ENCODE peak calls at places on chromosomes 16 and 17, in eight cellular contexts. O is esophagus squamous epithelium, N is lower leg skin, Y is spleen, C is GM12891, K is heart left ventricle, F is GM12878, V is Peyer's patch. W is an unnamed sample.

GRCh38 chr16:23679274-23679985 is 741 bp downstream of the PLK1 start:
- DNase-seq in O (no peak), N (peak), Y (peak), C (peak), K (no peak), F (no peak), V (peak), W (no peak)

GRCh38 chr17:33520404-33521032 is 227.4 kb upstream of the ASIC2 start:
- DNase-seq in O (no peak), N (no peak), Y (no peak), C (peak), K (peak), F (no peak), V (peak), W (peak)

GRCh38 chr17:15213381-15214087 is 51.6 kb downstream of the PMP22 start:
- DNase-seq in O (no peak), N (no peak), Y (no peak), C (no peak), K (no peak), F (no peak), V (no peak), W (no peak)

GRCh38 chr17:59669944-59670343 is 37.3 kb downstream of the PTRH2 start:
- DNase-seq in O (no peak), N (no peak), Y (no peak), C (no peak), K (no peak), F (no peak), V (no peak), W (no peak)

GRCh38 chr17:70678889-70679288 is 509.6 kb downstream of the KCNJ2 start:
- DNase-seq in O (no peak), N (no peak), Y (no peak), C (no peak), K (no peak), F (no peak), V (no peak), W (no peak)

GRCh38 chr17:64938925-64939474 is 19.7 kb upstream of the LRRC37A3 start:
- DNase-seq in O (no peak), N (peak), Y (peak), C (peak), K (peak), F (no peak), V (peak), W (no peak)

GRCh38 chr17:70905796-70906195 is 736.5 kb downstream of the KCNJ2 start:
- DNase-seq in O (no peak), N (no peak), Y (no peak), C (no peak), K (peak), F (no peak), V (no peak), W (no peak)

GRCh38 chr16:28210979-28211505 is 723 bp downstream of the XPO6 start:
- DNase-seq in O (no peak), N (peak), Y (peak), C (peak), K (peak), F (no peak), V (peak), W (peak)

GRCh38 chr16:4692460-4693295 is 684 bp upstream of the NUDT16L1 start:
- DNase-seq in O (no peak), N (peak), Y (peak), C (no peak), K (no peak), F (no peak), V (no peak), W (no peak)

GRCh38 chr17:45436625-45437460 is 4.2 kb upstream of the ARHGAP27 start:
- DNase-seq in O (no peak), N (no peak), Y (peak), C (no peak), K (no peak), F (no peak), V (no peak), W (no peak)

GRCh38 chr17:66542967-66543525 is 240.6 kb downstream of the PRKCA start:
- DNase-seq in O (no peak), N (no peak), Y (no peak), C (no peak), K (no peak), F (no peak), V (no peak), W (no peak)

GRCh38 chr16:25143898-25144297 is 32.4 kb downstream of the LCMT1 start:
- DNase-seq in O (no peak), N (no peak), Y (no peak), C (no peak), K (no peak), F (no peak), V (no peak), W (no peak)

GRCh38 chr17:18027280-18027679 is 11.7 kb downstream of the ATPAF2 start:
- DNase-seq in O (no peak), N (peak), Y (no peak), C (no peak), K (no peak), F (no peak), V (no peak), W (no peak)

GRCh38 chr16:22333457-22333994 is 36.3 kb downstream of the POLR3E start:
- DNase-seq in O (no peak), N (peak), Y (no peak), C (no peak), K (no peak), F (no peak), V (no peak), W (no peak)

GRCh38 chr16:4272114-4272954 is 489 bp downstream of the TFAP4 start:
- DNase-seq in O (no peak), N (peak), Y (peak), C (no peak), K (peak), F (no peak), V (no peak), W (peak)

GRCh38 chr17:20562587-20562986 is 16.9 kb upstream of the CDRT15L2 start:
- DNase-seq in O (no peak), N (no peak), Y (no peak), C (no peak), K (no peak), F (no peak), V (no peak), W (no peak)

GRCh38 chr17:80082403-80083135 is 18.8 kb upstream of the GAA start:
- DNase-seq in O (no peak), N (peak), Y (peak), C (peak), K (no peak), F (no peak), V (no peak), W (peak)

GRCh38 chr17:57051886-57052342 is 33.1 kb upstream of the AKAP1 start:
- DNase-seq in O (no peak), N (no peak), Y (no peak), C (no peak), K (no peak), F (no peak), V (no peak), W (no peak)

GRCh38 chr16:66623755-66624154 is 19.3 kb downstream of the CMTM3 start:
- DNase-seq in O (no peak), N (no peak), Y (no peak), C (no peak), K (no peak), F (no peak), V (no peak), W (no peak)

GRCh38 chr17:73643846-73644144 is 450 bp downstream of the SDK2 start:
- DNase-seq in O (no peak), N (peak), Y (no peak), C (peak), K (no peak), F (no peak), V (no peak), W (no peak)

GRCh38 chr16:67936876-67937605 is 391 bp upstream of the PSMB10 start:
- DNase-seq in O (no peak), N (no peak), Y (peak), C (peak), K (no peak), F (peak), V (no peak), W (no peak)

GRCh38 chr17:80029235-80029974 is 6.3 kb downstream of the TBC1D16 start:
- DNase-seq in O (no peak), N (peak), Y (no peak), C (no peak), K (no peak), F (no peak), V (no peak), W (peak)

GRCh38 chr17:17420035-17420434 is 56.8 kb upstream of the MED9 start:
- DNase-seq in O (no peak), N (peak), Y (no peak), C (no peak), K (peak), F (no peak), V (no peak), W (no peak)

GRCh38 chr16:3461120-3461519 is 17.6 kb downstream of the NAA60 start:
- DNase-seq in O (no peak), N (no peak), Y (no peak), C (no peak), K (no peak), F (no peak), V (no peak), W (no peak)

GRCh38 chr16:35142147-35142808 is 1682.9 kb downstream of the TP53TG3F start:
- DNase-seq in O (no peak), N (no peak), Y (no peak), C (no peak), K (no peak), F (no peak), V (no peak), W (no peak)

GRCh38 chr17:6241996-6242395 is 171.8 kb downstream of the WSCD1 start:
- DNase-seq in O (no peak), N (no peak), Y (no peak), C (no peak), K (no peak), F (no peak), V (no peak), W (no peak)

GRCh38 chr16:26963109-26963508 is 103.6 kb upstream of the C16orf82 start:
- DNase-seq in O (no peak), N (no peak), Y (no peak), C (peak), K (no peak), F (no peak), V (no peak), W (no peak)

GRCh38 chr16:57899771-57900661 is 70.9 kb downstream of the CNGB1 start:
- DNase-seq in O (no peak), N (peak), Y (peak), C (peak), K (peak), F (no peak), V (peak), W (peak)

GRCh38 chr16:53781023-53781605 is 77.2 kb downstream of the FTO start:
- DNase-seq in O (no peak), N (no peak), Y (no peak), C (no peak), K (no peak), F (no peak), V (no peak), W (no peak)

GRCh38 chr17:42901535-42902229 is 1.1 kb downstream of the G6PC1 start:
- DNase-seq in O (no peak), N (no peak), Y (no peak), C (no peak), K (no peak), F (no peak), V (no peak), W (no peak)
- TF ChIP-seq POLR2A in O (no peak), N (no peak), Y (no peak), C (no peak), K (no peak), F (no peak), V (no peak), W (no peak)

GRCh38 chr16:85153656-85154091 is 41.4 kb upstream of the CIBAR2 start:
- DNase-seq in O (no peak), N (peak), Y (no peak), C (no peak), K (no peak), F (no peak), V (no peak), W (no peak)

GRCh38 chr16:85151079-85151602 is 38.9 kb upstream of the CIBAR2 start:
- DNase-seq in O (no peak), N (no peak), Y (no peak), C (no peak), K (no peak), F (no peak), V (no peak), W (no peak)

GRCh38 chr16:85153046-85153445 is 40.8 kb upstream of the CIBAR2 start:
- DNase-seq in O (no peak), N (peak), Y (no peak), C (no peak), K (no peak), F (no peak), V (no peak), W (no peak)

GRCh38 chr16:85151603-85152413 is 39.5 kb upstream of the CIBAR2 start:
- DNase-seq in O (no peak), N (peak), Y (no peak), C (no peak), K (peak), F (no peak), V (no peak), W (peak)

GRCh38 chr16:85152414-85153030 is 40.2 kb upstream of the CIBAR2 start:
- DNase-seq in O (no peak), N (peak), Y (no peak), C (no peak), K (no peak), F (no peak), V (no peak), W (no peak)
- TF ChIP-seq POLR2A in O (no peak), N (no peak), Y (no peak), C (no peak), K (no peak), F (no peak), V (no peak), W (no peak)

GRCh38 chr16:69310479-69311114 is 553 bp upstream of the VPS4A start:
- DNase-seq in O (no peak), N (no peak), Y (no peak), C (no peak), K (no peak), F (no peak), V (no peak), W (no peak)
- TF ChIP-seq POLR2A in O (no peak), N (no peak), Y (no peak), C (peak), K (no peak), F (no peak), V (no peak), W (no peak)

GRCh38 chr16:56653218-56653617 is 1.5 kb downstream of the MT1B start:
- DNase-seq in O (no peak), N (no peak), Y (no peak), C (no peak), K (no peak), F (no peak), V (no peak), W (no peak)

GRCh38 chr16:56662357-56663354 is 4.9 kb downstream of the MT1F start:
- DNase-seq in O (no peak), N (no peak), Y (no peak), C (no peak), K (no peak), F (no peak), V (no peak), W (no peak)

GRCh38 chr16:56652600-56652999 is 914 bp downstream of the MT1B start:
- DNase-seq in O (no peak), N (no peak), Y (no peak), C (no peak), K (no peak), F (no peak), V (no peak), W (no peak)

GRCh38 chr16:56658476-56658875 is 717 bp downstream of the MT1F start:
- DNase-seq in O (no peak), N (no peak), Y (no peak), C (no peak), K (no peak), F (no peak), V (no peak), W (no peak)

GRCh38 chr16:56657555-56658430 is at the start of gene MT1F:
- DNase-seq in O (no peak), N (peak), Y (peak), C (no peak), K (peak), F (no peak), V (peak), W (peak)
- TF ChIP-seq POLR2A in O (no peak), N (no peak), Y (no peak), C (no peak), K (no peak), F (no peak), V (peak), W (no peak)

GRCh38 chr17:50201226-50201854 is at the start of gene COL1A1:
- DNase-seq in O (no peak), N (peak), Y (peak), C (no peak), K (peak), F (no peak), V (peak), W (peak)
- TF ChIP-seq POLR2A in O (no peak), N (peak), Y (peak), C (no peak), K (no peak), F (no peak), V (peak), W (peak)

GRCh38 chr17:48996696-48997102 is 486 bp upstream of the IGF2BP1 start:
- DNase-seq in O (no peak), N (peak), Y (no peak), C (no peak), K (no peak), F (no peak), V (no peak), W (no peak)

GRCh38 chr17:48997103-48997826 is at the start of gene IGF2BP1:
- DNase-seq in O (no peak), N (peak), Y (no peak), C (peak), K (no peak), F (no peak), V (peak), W (no peak)

GRCh38 chr17:48995871-48996695 is 1.1 kb upstream of the IGF2BP1 start:
- DNase-seq in O (no peak), N (peak), Y (no peak), C (no peak), K (no peak), F (no peak), V (no peak), W (no peak)

GRCh38 chr17:48994548-48995331 is 2.4 kb upstream of the IGF2BP1 start:
- DNase-seq in O (no peak), N (peak), Y (no peak), C (no peak), K (no peak), F (no peak), V (no peak), W (no peak)

GRCh38 chr17:48995332-48995870 is 1.8 kb upstream of the IGF2BP1 start:
- DNase-seq in O (no peak), N (peak), Y (no peak), C (no peak), K (no peak), F (no peak), V (no peak), W (no peak)
- TF ChIP-seq POLR2A in O (no peak), N (no peak), Y (no peak), C (no peak), K (no peak), F (no peak), V (no peak), W (no peak)

DNA sequence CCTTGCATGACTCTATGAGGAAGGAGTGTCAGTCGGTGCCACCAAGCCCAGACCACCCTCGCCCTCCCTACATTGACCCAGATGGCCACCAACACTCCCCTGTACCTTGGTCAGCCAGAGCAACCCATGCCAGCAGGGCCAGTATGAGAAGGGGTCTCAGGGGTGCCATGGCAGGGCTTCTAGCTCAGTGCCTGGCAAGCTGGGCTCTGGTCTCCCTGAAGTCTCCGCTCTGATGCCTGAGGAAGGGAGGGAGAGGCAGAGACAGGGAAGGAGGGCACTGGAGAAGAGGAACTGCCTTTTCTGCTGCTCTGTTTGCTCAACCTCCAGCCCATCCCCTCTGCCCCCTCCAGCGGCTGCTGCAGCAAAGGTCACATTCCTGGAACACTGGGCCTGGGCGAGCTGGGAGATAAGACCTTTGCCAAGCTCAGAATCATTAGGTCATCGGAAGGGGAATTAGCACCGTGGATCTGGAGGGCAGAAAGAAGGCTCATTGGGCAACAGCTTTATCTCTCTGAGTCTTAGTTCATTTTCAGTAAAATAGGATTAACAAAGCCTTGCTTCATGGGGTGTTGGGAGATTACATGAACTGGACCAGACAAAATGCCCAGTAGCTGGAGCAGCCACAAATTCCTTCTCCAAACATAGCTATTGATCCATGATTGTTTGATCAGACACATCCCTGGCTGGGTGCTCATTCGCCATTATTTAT is at the start of gene VTN:
- DNase-seq in O (no peak), N (no peak), Y (no peak), C (no peak), K (no peak), F (no peak), V (no peak), W (peak)
- TF ChIP-seq POLR2A in O (no peak), N (no peak), Y (no peak), C (no peak), K (no peak), F (peak), V (no peak), W (no peak)

DNA sequence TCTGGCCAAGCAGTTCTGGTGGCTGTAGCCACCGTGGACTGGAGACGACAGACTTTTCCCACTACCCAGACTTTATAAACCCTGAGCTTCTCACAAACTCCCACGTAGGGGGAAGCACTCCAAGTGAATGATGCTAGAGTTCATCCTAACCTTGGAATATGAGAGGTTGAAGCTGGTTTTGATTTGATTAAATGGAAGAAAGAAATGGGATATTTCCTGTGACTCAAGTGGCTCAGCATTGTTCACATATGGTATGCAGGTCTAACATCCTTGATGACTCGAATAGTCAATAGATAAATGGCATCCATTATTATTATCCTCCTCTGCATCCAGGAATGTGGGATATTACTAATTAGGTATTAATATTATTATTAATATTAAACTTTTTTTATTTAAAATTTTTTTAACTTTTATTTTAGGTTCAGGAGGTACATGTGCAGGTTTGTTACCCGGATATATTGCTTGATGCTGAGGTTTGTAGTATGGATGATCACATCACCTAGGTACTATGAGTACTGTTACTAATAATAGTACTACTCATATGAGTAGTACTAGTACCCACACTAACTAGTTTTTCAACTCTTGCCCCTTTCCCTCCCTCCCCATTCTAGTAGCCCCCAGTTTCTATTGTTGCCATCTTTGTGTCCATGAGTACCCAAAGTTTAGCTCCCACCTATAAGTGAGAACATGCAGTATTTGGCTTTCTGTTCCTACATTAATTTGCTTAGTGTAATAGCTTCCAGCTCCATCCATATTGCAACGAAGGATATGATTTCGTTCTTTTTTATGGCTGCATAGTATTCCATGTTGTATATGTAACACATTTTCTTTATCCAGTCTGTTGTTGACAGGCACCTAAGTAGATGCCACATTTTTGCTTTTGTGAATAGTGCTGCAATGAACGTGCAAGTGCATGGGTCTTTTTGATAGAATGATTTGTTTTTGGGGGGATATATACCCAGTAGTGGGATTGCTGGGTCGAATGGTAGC is 22.9 kb downstream of the PIK3R6 start:
- DNase-seq in O (no peak), N (no peak), Y (no peak), C (no peak), K (no peak), F (no peak), V (no peak), W (no peak)
- TF ChIP-seq POLR2A in O (no peak), N (no peak), Y (no peak), C (no peak), K (no peak), F (no peak), V (no peak), W (no peak)